ENCODE peak calls at places on chromosome 14, in four cellular contexts. One of them, this sample, is unnamed.

GRCh38 chr14:90061849-90062794 is at the start of gene KCNK13:
- DNase-seq in K562: no peak
- DNase-seq in HL-60: no peak
- DNase-seq in GM12891: peak
- DNase-seq in this sample: no peak

GRCh38 chr14:74979029-74979428 is 23.6 kb upstream of the PGF start:
- DNase-seq in K562: peak
- DNase-seq in HL-60: no peak
- DNase-seq in GM12891: no peak
- DNase-seq in this sample: no peak

GRCh38 chr14:22536853-22537338 is 52.1 kb downstream of the DAD1 start:
- DNase-seq in K562: peak
- DNase-seq in HL-60: peak
- DNase-seq in GM12891: peak
- DNase-seq in this sample: peak

GRCh38 chr14:54438703-54439102 is 2.5 kb downstream of the CNIH1 start:
- DNase-seq in K562: no peak
- DNase-seq in HL-60: no peak
- DNase-seq in GM12891: no peak
- DNase-seq in this sample: no peak

GRCh38 chr14:21334202-21334906 is 49.5 kb downstream of the SUPT16H start:
- DNase-seq in K562: no peak
- DNase-seq in HL-60: no peak
- DNase-seq in GM12891: no peak
- DNase-seq in this sample: no peak

GRCh38 chr14:50610465-50610864 is 50.5 kb downstream of the ATL1 start:
- DNase-seq in K562: no peak
- DNase-seq in HL-60: no peak
- DNase-seq in GM12891: no peak
- DNase-seq in this sample: no peak

GRCh38 chr14:34331728-34332623 is 130.1 kb downstream of the SPTSSA start:
- DNase-seq in K562: peak
- DNase-seq in HL-60: no peak
- DNase-seq in GM12891: no peak
- DNase-seq in this sample: peak

GRCh38 chr14:50060871-50061663 is 55.3 kb downstream of the VCPKMT start:
- DNase-seq in K562: peak
- DNase-seq in HL-60: peak
- DNase-seq in GM12891: no peak
- DNase-seq in this sample: no peak

GRCh38 chr14:33767721-33768457 is 183.0 kb downstream of the EGLN3 start:
- DNase-seq in K562: no peak
- DNase-seq in HL-60: no peak
- DNase-seq in GM12891: no peak
- DNase-seq in this sample: no peak

GRCh38 chr14:95871531-95871930 is 5.1 kb upstream of the TUNAR start:
- DNase-seq in K562: no peak
- DNase-seq in HL-60: no peak
- DNase-seq in GM12891: no peak
- DNase-seq in this sample: no peak

GRCh38 chr14:50520947-50521815 is 11.2 kb downstream of the MAP4K5 start:
- DNase-seq in K562: peak
- DNase-seq in HL-60: no peak
- DNase-seq in GM12891: no peak
- DNase-seq in this sample: peak

GRCh38 chr14:80987235-80988032 is 32.0 kb downstream of the TSHR start:
- DNase-seq in K562: peak
- DNase-seq in HL-60: no peak
- DNase-seq in GM12891: peak
- DNase-seq in this sample: no peak

GRCh38 chr14:80988192-80988591 is 32.8 kb downstream of the TSHR start:
- DNase-seq in K562: no peak
- DNase-seq in HL-60: no peak
- DNase-seq in GM12891: no peak
- DNase-seq in this sample: no peak

GRCh38 chr14:80996049-80996901 is 40.9 kb downstream of the TSHR start:
- DNase-seq in K562: peak
- DNase-seq in HL-60: peak
- DNase-seq in GM12891: peak
- DNase-seq in this sample: no peak

GRCh38 chr14:80988742-80989429 is 33.5 kb downstream of the TSHR start:
- DNase-seq in K562: no peak
- DNase-seq in HL-60: no peak
- DNase-seq in GM12891: no peak
- DNase-seq in this sample: no peak

GRCh38 chr14:80992580-80992979 is 37.2 kb downstream of the TSHR start:
- DNase-seq in K562: no peak
- DNase-seq in HL-60: no peak
- DNase-seq in GM12891: no peak
- DNase-seq in this sample: no peak
- TF ChIP-seq SPI1 in K562: no peak
- TF ChIP-seq SPI1 in HL-60: no peak
- TF ChIP-seq SPI1 in GM12891: no peak
- TF ChIP-seq SPI1 in this sample: no peak

GRCh38 chr14:71354801-71355200 is 447.5 kb downstream of the PCNX1 start:
- DNase-seq in K562: no peak
- DNase-seq in HL-60: no peak
- DNase-seq in GM12891: no peak
- DNase-seq in this sample: no peak

GRCh38 chr14:71354142-71354541 is 446.9 kb downstream of the PCNX1 start:
- DNase-seq in K562: no peak
- DNase-seq in HL-60: no peak
- DNase-seq in GM12891: no peak
- DNase-seq in this sample: no peak

GRCh38 chr14:71359823-71360222 is 452.6 kb downstream of the PCNX1 start:
- DNase-seq in K562: no peak
- DNase-seq in HL-60: no peak
- DNase-seq in GM12891: no peak
- DNase-seq in this sample: no peak

GRCh38 chr14:71358209-71358931 is 451.1 kb downstream of the PCNX1 start:
- DNase-seq in K562: no peak
- DNase-seq in HL-60: no peak
- DNase-seq in GM12891: no peak
- DNase-seq in this sample: peak

DNA sequence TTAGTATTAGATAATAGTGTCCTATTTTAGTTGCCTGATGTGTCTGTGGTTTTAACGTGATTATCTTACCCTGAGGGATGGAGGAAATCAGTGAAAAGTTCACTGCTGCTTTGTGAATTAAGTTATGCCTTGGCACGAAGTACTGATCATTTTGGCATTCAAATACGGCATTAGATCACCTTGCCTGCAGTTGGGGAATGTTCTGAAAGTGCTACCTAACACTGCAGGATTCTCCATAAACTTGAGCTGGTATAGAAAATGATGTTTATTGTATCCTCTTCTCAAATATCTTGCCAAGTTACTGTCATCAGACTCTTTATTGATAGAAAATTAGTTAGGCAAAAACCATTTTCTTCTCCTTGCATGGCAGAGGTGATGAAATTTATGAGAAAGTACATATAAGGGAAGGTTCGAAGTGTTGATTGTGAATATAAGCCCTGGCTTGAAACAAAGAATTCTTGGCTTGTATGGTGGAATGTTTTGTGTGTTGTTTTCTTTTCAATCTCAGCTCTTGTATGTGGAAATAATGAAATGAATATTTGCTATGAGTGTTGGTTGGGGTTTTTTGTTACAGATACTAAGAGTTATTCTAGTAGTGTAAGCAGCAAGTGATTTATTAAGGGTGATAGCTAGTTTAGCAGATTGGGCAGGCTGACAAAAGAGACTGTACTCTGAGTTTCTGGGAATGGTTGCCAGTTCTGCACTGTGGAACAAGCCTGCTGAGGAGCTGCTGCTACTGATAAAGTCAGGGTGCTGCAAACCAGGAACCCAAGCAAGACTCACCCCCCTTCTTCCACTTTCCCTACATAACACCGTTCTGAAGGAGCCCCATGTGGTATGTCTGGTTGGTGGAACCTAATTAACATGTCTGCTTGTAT is 448.3 kb downstream of the PCNX1 start:
- DNase-seq in K562: peak
- DNase-seq in HL-60: no peak
- DNase-seq in GM12891: no peak
- DNase-seq in this sample: no peak
- TF ChIP-seq SPI1 in K562: no peak
- TF ChIP-seq SPI1 in HL-60: no peak
- TF ChIP-seq SPI1 in GM12891: peak
- TF ChIP-seq SPI1 in this sample: no peak

GRCh38 chr14:102370305-102370809 is 7.6 kb downstream of the TECPR2 start:
- DNase-seq in K562: no peak
- DNase-seq in HL-60: peak
- DNase-seq in GM12891: no peak
- DNase-seq in this sample: no peak
- TF ChIP-seq SPI1 in K562: no peak
- TF ChIP-seq SPI1 in HL-60: peak
- TF ChIP-seq SPI1 in GM12891: no peak
- TF ChIP-seq SPI1 in this sample: no peak

GRCh38 chr14:65230287-65230728 is 128.0 kb upstream of the MAX start:
- DNase-seq in K562: peak
- DNase-seq in HL-60: no peak
- DNase-seq in GM12891: no peak
- DNase-seq in this sample: no peak

GRCh38 chr14:65228956-65229355 is 126.6 kb upstream of the MAX start:
- DNase-seq in K562: no peak
- DNase-seq in HL-60: no peak
- DNase-seq in GM12891: no peak
- DNase-seq in this sample: no peak

GRCh38 chr14:65229431-65230286 is 127.3 kb upstream of the MAX start:
- DNase-seq in K562: peak
- DNase-seq in HL-60: no peak
- DNase-seq in GM12891: peak
- DNase-seq in this sample: no peak

GRCh38 chr14:65228436-65228835 is 126.1 kb upstream of the MAX start:
- DNase-seq in K562: no peak
- DNase-seq in HL-60: no peak
- DNase-seq in GM12891: peak
- DNase-seq in this sample: peak

GRCh38 chr14:65231286-65231980 is 129.1 kb upstream of the MAX start:
- DNase-seq in K562: no peak
- DNase-seq in HL-60: no peak
- DNase-seq in GM12891: no peak
- DNase-seq in this sample: no peak
- TF ChIP-seq SPI1 in K562: no peak
- TF ChIP-seq SPI1 in HL-60: no peak
- TF ChIP-seq SPI1 in GM12891: peak
- TF ChIP-seq SPI1 in this sample: no peak

This sample was measured in GM12878.